ENCODE peak calls at places on chromosome 15, in ten cellular contexts. One of them, this sample, is unnamed.
A peak's percentile ranks its signal among the peaks of the same experiment; 100 is the strongest.

GRCh38 chr15:101188517-101189340 is 63.1 kb downstream of the CHSY1 start:
- DNase-seq in psoas muscle: no peak
- DNase-seq in cardiac muscle cell: no peak
- DNase-seq in HFFc6: peak; percentile 75
- DNase-seq in endodermal cell: peak; percentile 49
- DNase-seq in effector memory CD8-positive, alpha-beta T cell: no peak
- DNase-seq in stromal cell of bone marrow: no peak
- DNase-seq in hepatic stellate cell: peak; percentile 59
- DNase-seq in cardiac septum: no peak
- DNase-seq in dermis blood vessel endothelial cell: no peak
- DNase-seq in this sample: no peak

GRCh38 chr15:69758810-69759410 is 306.3 kb downstream of the RPLP1 start:
- DNase-seq in psoas muscle: no peak
- DNase-seq in cardiac muscle cell: no peak
- DNase-seq in HFFc6: peak; percentile 39
- DNase-seq in endodermal cell: no peak
- DNase-seq in effector memory CD8-positive, alpha-beta T cell: peak; percentile 87
- DNase-seq in stromal cell of bone marrow: no peak
- DNase-seq in hepatic stellate cell: no peak
- DNase-seq in cardiac septum: peak; percentile 93
- DNase-seq in dermis blood vessel endothelial cell: no peak
- DNase-seq in this sample: peak; percentile 83

GRCh38 chr15:48940508-48940907 is 23.2 kb downstream of the SHC4 start:
- DNase-seq in psoas muscle: no peak
- DNase-seq in cardiac muscle cell: no peak
- DNase-seq in HFFc6: peak; percentile 98
- DNase-seq in endodermal cell: no peak
- DNase-seq in effector memory CD8-positive, alpha-beta T cell: no peak
- DNase-seq in stromal cell of bone marrow: peak; percentile 95
- DNase-seq in hepatic stellate cell: peak; percentile 47
- DNase-seq in cardiac septum: no peak
- DNase-seq in dermis blood vessel endothelial cell: no peak
- DNase-seq in this sample: peak; percentile 16

GRCh38 chr15:79978694-79979519 is 7.9 kb upstream of the BCL2A1 start:
- DNase-seq in psoas muscle: no peak
- DNase-seq in cardiac muscle cell: peak; percentile 14
- DNase-seq in HFFc6: peak; percentile 72
- DNase-seq in endodermal cell: no peak
- DNase-seq in effector memory CD8-positive, alpha-beta T cell: no peak
- DNase-seq in stromal cell of bone marrow: peak; percentile 86
- DNase-seq in hepatic stellate cell: peak; percentile 32
- DNase-seq in cardiac septum: no peak
- DNase-seq in dermis blood vessel endothelial cell: no peak
- DNase-seq in this sample: no peak

GRCh38 chr15:85758655-85758978 is 36.1 kb downstream of the KLHL25 start:
- DNase-seq in psoas muscle: no peak
- DNase-seq in cardiac muscle cell: no peak
- DNase-seq in HFFc6: no peak
- DNase-seq in endodermal cell: no peak
- DNase-seq in effector memory CD8-positive, alpha-beta T cell: no peak
- DNase-seq in stromal cell of bone marrow: no peak
- DNase-seq in hepatic stellate cell: no peak
- DNase-seq in cardiac septum: peak; percentile 67
- DNase-seq in dermis blood vessel endothelial cell: no peak
- DNase-seq in this sample: no peak

GRCh38 chr15:77219846-77220245 is 148.9 kb upstream of the TSPAN3 start:
- DNase-seq in psoas muscle: no peak
- DNase-seq in cardiac muscle cell: no peak
- DNase-seq in HFFc6: no peak
- DNase-seq in endodermal cell: no peak
- DNase-seq in effector memory CD8-positive, alpha-beta T cell: no peak
- DNase-seq in stromal cell of bone marrow: no peak
- DNase-seq in hepatic stellate cell: no peak
- DNase-seq in cardiac septum: no peak
- DNase-seq in dermis blood vessel endothelial cell: no peak
- DNase-seq in this sample: no peak

GRCh38 chr15:88069561-88069960 is 187.0 kb downstream of the NTRK3 start:
- DNase-seq in psoas muscle: no peak
- DNase-seq in cardiac muscle cell: no peak
- DNase-seq in HFFc6: no peak
- DNase-seq in endodermal cell: no peak
- DNase-seq in effector memory CD8-positive, alpha-beta T cell: no peak
- DNase-seq in stromal cell of bone marrow: no peak
- DNase-seq in hepatic stellate cell: no peak
- DNase-seq in cardiac septum: no peak
- DNase-seq in dermis blood vessel endothelial cell: no peak
- DNase-seq in this sample: no peak

GRCh38 chr15:88976656-88977055 is 63.5 kb upstream of the MFGE8 start:
- DNase-seq in psoas muscle: no peak
- DNase-seq in cardiac muscle cell: no peak
- DNase-seq in HFFc6: no peak
- DNase-seq in endodermal cell: no peak
- DNase-seq in effector memory CD8-positive, alpha-beta T cell: no peak
- DNase-seq in stromal cell of bone marrow: no peak
- DNase-seq in hepatic stellate cell: no peak
- DNase-seq in cardiac septum: no peak
- DNase-seq in dermis blood vessel endothelial cell: no peak
- DNase-seq in this sample: no peak

GRCh38 chr15:33618300-33618699 is 307.5 kb downstream of the RYR3 start:
- DNase-seq in psoas muscle: no peak
- DNase-seq in cardiac muscle cell: no peak
- DNase-seq in HFFc6: no peak
- DNase-seq in endodermal cell: no peak
- DNase-seq in effector memory CD8-positive, alpha-beta T cell: no peak
- DNase-seq in stromal cell of bone marrow: peak; percentile 5
- DNase-seq in hepatic stellate cell: no peak
- DNase-seq in cardiac septum: no peak
- DNase-seq in dermis blood vessel endothelial cell: no peak
- DNase-seq in this sample: no peak

GRCh38 chr15:78012643-78013077 is 64.9 kb downstream of the TBC1D2B start:
- DNase-seq in psoas muscle: no peak
- DNase-seq in cardiac muscle cell: no peak
- DNase-seq in HFFc6: no peak
- DNase-seq in endodermal cell: no peak
- DNase-seq in effector memory CD8-positive, alpha-beta T cell: no peak
- DNase-seq in stromal cell of bone marrow: no peak
- DNase-seq in hepatic stellate cell: no peak
- DNase-seq in cardiac septum: no peak
- DNase-seq in dermis blood vessel endothelial cell: no peak
- DNase-seq in this sample: no peak

GRCh38 chr15:33114484-33114767 is 80.1 kb downstream of the FMN1 start:
- DNase-seq in psoas muscle: no peak
- DNase-seq in cardiac muscle cell: no peak
- DNase-seq in HFFc6: no peak
- DNase-seq in endodermal cell: no peak
- DNase-seq in effector memory CD8-positive, alpha-beta T cell: no peak
- DNase-seq in stromal cell of bone marrow: no peak
- DNase-seq in hepatic stellate cell: no peak
- DNase-seq in cardiac septum: no peak
- DNase-seq in dermis blood vessel endothelial cell: peak; percentile 5
- DNase-seq in this sample: no peak

GRCh38 chr15:59060348-59060747 is 44.6 kb upstream of the CCNB2 start:
- DNase-seq in psoas muscle: no peak
- DNase-seq in cardiac muscle cell: no peak
- DNase-seq in HFFc6: no peak
- DNase-seq in endodermal cell: no peak
- DNase-seq in effector memory CD8-positive, alpha-beta T cell: no peak
- DNase-seq in stromal cell of bone marrow: no peak
- DNase-seq in hepatic stellate cell: no peak
- DNase-seq in cardiac septum: no peak
- DNase-seq in dermis blood vessel endothelial cell: no peak
- DNase-seq in this sample: no peak

GRCh38 chr15:95132774-95133173 is 901.4 kb downstream of the MCTP2 start:
- DNase-seq in psoas muscle: no peak
- DNase-seq in cardiac muscle cell: no peak
- DNase-seq in HFFc6: peak; percentile 76
- DNase-seq in endodermal cell: no peak
- DNase-seq in effector memory CD8-positive, alpha-beta T cell: no peak
- DNase-seq in stromal cell of bone marrow: peak; percentile 44
- DNase-seq in hepatic stellate cell: peak; percentile 35
- DNase-seq in cardiac septum: no peak
- DNase-seq in dermis blood vessel endothelial cell: no peak
- DNase-seq in this sample: no peak

GRCh38 chr15:70342554-70343548 is 245.1 kb upstream of the TLE3 start:
- DNase-seq in psoas muscle: no peak
- DNase-seq in cardiac muscle cell: no peak
- DNase-seq in HFFc6: no peak
- DNase-seq in endodermal cell: peak; percentile 38
- DNase-seq in effector memory CD8-positive, alpha-beta T cell: no peak
- DNase-seq in stromal cell of bone marrow: no peak
- DNase-seq in hepatic stellate cell: no peak
- DNase-seq in cardiac septum: peak; percentile 51
- DNase-seq in dermis blood vessel endothelial cell: no peak
- DNase-seq in this sample: no peak

GRCh38 chr15:25176616-25176923 is 221.8 kb downstream of the SNRPN start:
- DNase-seq in psoas muscle: peak; percentile 1
- DNase-seq in cardiac muscle cell: no peak
- DNase-seq in HFFc6: no peak
- DNase-seq in endodermal cell: peak; percentile 13
- DNase-seq in effector memory CD8-positive, alpha-beta T cell: no peak
- DNase-seq in stromal cell of bone marrow: no peak
- DNase-seq in hepatic stellate cell: no peak
- DNase-seq in cardiac septum: peak; percentile 38
- DNase-seq in dermis blood vessel endothelial cell: no peak
- DNase-seq in this sample: peak; percentile 5